ENCODE peak calls at places on chromosomes 6 and 20, in five cellular contexts. P is dorsolateral prefrontal cortex, L is GM23338, R is IMR-90, D is tibial artery. E is an unnamed sample.

GRCh38 chr20:3648941-3649340 is 14.3 kb downstream of the GFRA4 start:
- DNase-seq in P (no peak), L (no peak), R (no peak), D (no peak), E (no peak)

GRCh38 chr6:84284428-84285033 is 57.1 kb upstream of the CEP162 start:
- DNase-seq in P (no peak), L (peak; percentile 63), R (peak; percentile 2), D (no peak), E (no peak)

GRCh38 chr6:709471-710056 is 16.6 kb upstream of the EXOC2 start:
- DNase-seq in P (no peak), L (no peak), R (no peak), D (no peak), E (no peak)

GRCh38 chr20:45037050-45037449 is 63.9 kb downstream of the KCNS1 start:
- DNase-seq in P (no peak), L (no peak), R (peak; percentile 63), D (peak; percentile 30), E (peak; percentile 63)

GRCh38 chr6:89146748-89147715 is 1.2 kb downstream of the PM20D2 start:
- DNase-seq in P (no peak), L (peak; percentile 70), R (peak; percentile 65), D (no peak), E (no peak)

GRCh38 chr6:42307141-42307470 is 89.4 kb upstream of the MRPS10 start:
- DNase-seq in P (no peak), L (no peak), R (no peak), D (no peak), E (no peak)

GRCh38 chr6:14520029-14520428 is 402.5 kb downstream of the CD83 start:
- DNase-seq in P (no peak), L (no peak), R (peak; percentile 38), D (no peak), E (no peak)

GRCh38 chr6:27098956-27099355 is 148.5 kb upstream of the PRSS16 start:
- DNase-seq in P (no peak), L (no peak), R (no peak), D (no peak), E (no peak)

GRCh38 chr6:28978137-28978491 is 27.0 kb downstream of the ZNF311 start:
- DNase-seq in P (no peak), L (no peak), R (no peak), D (no peak), E (no peak)

GRCh38 chr6:18330548-18331066 is 56.5 kb upstream of the RNF144B start:
- DNase-seq in P (no peak), L (no peak), R (no peak), D (no peak), E (no peak)

GRCh38 chr6:31037169-31037568 is 26.9 kb downstream of the MUC22 start:
- DNase-seq in P (no peak), L (no peak), R (no peak), D (peak; percentile 24), E (no peak)

DNA sequence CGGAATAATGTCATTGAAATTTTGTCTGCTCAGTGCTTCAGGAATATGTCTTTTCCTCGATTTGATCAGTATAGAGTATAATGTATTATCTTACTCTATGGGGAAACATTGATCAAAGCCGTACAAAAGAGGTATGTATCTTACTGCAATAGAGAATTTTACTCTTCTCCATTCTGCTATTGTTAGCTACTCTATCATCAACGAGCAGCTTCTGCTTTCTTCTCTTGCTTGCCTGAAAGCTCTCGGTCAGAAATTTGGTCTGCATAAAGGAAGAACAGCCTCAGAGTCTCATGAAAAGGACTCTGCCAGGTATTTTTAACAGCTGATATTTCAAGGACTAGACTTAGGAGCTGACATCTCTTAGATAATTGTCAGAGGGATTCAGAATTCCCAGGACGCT is 545.8 kb upstream of the ARID1B start:
- DNase-seq in P (no peak), L (no peak), R (no peak), D (no peak), E (no peak)
- H3K4me3 ChIP-seq in P (no peak overlapping the region), L (no peak overlapping the region), R (no peak overlapping the region), D (no peak overlapping the region), E (no peak overlapping the region)

GRCh38 chr20:10668677-10669368 is 5.0 kb downstream of the JAG1 start:
- DNase-seq in P (no peak), L (no peak), R (no peak), D (no peak), E (no peak)

GRCh38 chr20:10669843-10670446 is 3.9 kb downstream of the JAG1 start:
- DNase-seq in P (no peak), L (no peak), R (no peak), D (no peak), E (no peak)

GRCh38 chr20:10671221-10671849 is 2.5 kb downstream of the JAG1 start:
- DNase-seq in P (peak; percentile 65), L (peak; percentile 85), R (peak; percentile 94), D (peak; percentile 94), E (peak; percentile 67)

GRCh38 chr20:10671850-10672578 is 1.8 kb downstream of the JAG1 start:
- DNase-seq in P (no peak), L (peak; percentile 72), R (peak; percentile 46), D (peak; percentile 88), E (no peak)

DNA sequence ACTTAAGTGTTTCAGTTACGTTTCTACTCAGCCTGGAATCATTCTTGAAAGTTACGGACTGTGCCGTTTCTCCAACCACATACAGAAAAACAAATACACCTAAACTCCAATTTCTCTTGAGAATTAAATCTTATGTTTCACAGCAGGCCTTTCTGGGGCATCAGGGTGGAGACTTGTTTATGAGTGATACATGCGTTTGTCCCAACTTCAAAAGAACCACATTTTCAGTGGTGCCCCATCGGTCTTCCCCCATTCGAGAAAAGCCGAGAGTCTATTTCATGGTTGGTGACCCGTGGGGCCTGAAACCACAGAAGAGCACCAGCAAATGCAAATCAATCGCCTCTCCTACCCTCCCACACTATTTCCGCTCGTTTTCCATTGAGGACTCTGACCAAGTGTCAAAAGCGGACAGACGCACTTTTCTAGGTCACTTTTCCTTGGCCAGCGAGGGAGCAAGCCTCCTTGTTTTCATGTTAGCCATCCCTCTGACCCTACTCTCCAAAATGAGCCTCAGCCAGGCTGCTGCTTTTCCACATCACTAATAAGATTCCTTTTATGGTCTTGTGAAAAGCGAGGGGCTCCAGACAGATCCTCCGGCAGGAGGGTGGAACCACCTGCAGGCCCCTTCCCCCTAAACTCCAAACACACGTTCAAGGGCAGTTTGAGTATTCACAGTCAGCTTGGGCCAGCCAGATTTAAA is 3.1 kb downstream of the JAG1 start:
- DNase-seq in P (no peak), L (no peak), R (peak; percentile 30), D (no peak), E (no peak)
- H3K4me3 ChIP-seq in P (peak overlapping the region; percentile 79), L (peak overlapping the region; percentile 92), R (peak overlapping the region; percentile 93), D (peak overlapping the region; percentile 88), E (peak overlapping the region; percentile 90)

DNA sequence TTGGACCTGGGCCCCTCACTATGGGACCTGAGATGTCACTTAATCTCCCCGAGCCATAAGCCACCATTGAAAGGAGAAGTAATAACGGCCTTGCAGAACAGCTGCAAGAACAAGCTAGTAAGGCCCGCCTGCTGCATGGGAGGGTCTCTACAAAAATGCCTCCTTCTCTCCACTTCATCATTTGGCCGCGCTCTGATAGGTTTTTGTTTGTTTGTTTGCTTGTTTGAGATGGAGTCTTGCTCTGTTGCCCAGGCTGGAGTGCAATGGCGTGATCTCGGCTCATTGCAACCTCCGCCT is 69.0 kb downstream of the RAB44 start:
- DNase-seq in P (no peak), L (no peak), R (no peak), D (no peak), E (no peak)
- H3K4me3 ChIP-seq in P (no peak overlapping the region), L (no peak overlapping the region), R (no peak overlapping the region), D (no peak overlapping the region), E (no peak overlapping the region)

DNA sequence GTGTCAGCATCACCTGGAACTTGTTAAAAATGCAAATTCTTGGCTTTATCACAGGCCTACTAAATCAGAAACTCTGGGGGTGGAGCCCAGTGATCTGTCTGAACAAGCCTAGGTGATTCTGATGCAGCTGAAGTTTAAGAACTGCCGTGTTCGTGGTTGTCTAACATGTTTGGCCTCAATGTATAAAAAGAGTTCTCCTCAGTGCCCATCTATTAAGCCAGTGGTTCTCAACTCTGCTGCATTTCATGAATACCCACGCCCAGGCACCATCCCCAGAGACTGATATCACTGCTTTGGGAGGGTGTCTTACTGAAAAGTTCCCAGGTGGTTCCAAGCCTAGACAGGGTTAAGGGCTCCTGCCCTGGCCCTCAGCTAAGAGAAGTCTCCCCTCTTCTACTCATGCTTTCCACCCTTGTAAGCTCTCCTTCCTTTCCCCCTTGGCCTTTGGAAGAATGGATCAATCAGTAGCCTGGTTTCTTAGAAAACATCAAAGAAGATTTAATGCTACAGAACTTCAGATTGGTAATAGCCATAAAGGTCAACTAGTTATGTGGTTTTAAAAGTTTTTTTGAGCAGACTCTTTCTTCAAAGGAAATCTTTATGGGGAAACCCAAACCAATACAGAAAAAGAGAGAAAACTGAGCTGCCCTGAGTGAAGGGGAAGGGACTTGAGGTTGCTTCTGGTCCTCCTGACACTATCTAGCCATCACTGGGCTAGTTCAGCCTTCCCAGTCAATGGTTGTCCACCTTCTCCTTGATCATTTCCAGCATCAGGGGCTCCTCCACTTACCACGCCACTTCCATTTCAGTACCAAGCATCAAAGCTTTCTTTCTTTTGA is 38.9 kb upstream of the TNFAIP3 start:
- DNase-seq in P (no peak), L (no peak), R (no peak), D (no peak), E (no peak)
- H3K4me3 ChIP-seq in P (no peak overlapping the region), L (no peak overlapping the region), R (no peak overlapping the region), D (no peak overlapping the region), E (no peak overlapping the region)

GRCh38 chr20:38674178-38675133 is 49.8 kb upstream of the SLC32A1 start:
- DNase-seq in P (peak; percentile 74), L (peak; percentile 79), R (peak; percentile 47), D (no peak), E (no peak)
- H3K4me3 ChIP-seq in P (peak overlapping the region; percentile 71), L (peak overlapping the region; percentile 88), R (peak overlapping the region; percentile 62), D (peak overlapping the region; percentile 47), E (peak overlapping the region; percentile 50)

GRCh38 chr6:146893690-146894089 is 294.9 kb downstream of the ADGB start:
- DNase-seq in P (no peak), L (no peak), R (no peak), D (no peak), E (no peak)
- H3K4me3 ChIP-seq in P (no peak overlapping the region), L (no peak overlapping the region), R (no peak overlapping the region), D (no peak overlapping the region), E (no peak overlapping the region)

DNA sequence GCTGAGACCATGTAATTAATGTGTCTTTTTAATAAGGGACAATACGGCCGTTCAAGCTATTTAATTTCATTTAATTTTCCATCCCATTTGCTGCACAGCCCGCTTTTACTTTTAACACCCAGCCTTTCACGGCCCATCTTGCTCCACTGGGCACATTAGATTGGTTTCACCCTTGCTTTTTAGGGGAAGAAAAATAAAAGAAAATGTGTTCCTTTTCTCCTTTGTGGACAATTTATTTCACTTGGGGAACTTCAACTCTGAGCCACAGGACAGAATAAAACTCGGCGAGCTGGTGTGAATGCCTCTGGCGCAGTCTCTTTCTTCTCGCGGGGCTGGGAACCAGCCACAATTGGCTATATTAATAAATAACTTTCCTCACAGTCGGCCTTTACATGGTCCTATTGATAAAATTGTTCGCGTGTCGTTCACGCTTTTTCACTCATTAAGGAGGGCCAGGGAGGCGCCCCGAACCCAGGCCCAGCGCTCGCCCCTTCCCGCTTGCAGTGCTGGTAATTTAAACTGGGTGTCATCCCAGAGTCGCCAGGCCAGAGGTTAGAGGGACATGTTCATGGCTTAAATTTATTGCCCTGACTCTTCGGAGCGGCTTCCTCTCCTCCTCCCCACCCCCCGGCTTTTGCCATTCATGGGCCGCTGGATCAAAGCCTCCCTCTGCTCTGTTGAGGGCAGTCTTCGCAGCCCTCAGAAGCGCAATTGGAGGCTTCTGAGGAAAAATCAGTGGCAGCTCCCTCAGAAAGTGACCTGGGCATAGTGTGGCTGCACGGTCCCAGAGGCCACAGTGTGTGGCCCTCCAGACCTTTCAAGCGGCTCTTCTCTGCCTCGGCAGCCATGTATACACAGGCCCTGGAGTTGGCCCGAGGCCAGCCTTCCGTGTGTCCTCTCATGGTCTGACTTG is 2.2 kb upstream of the PRDM13 start:
- DNase-seq in P (no peak), L (peak; percentile 61), R (no peak), D (no peak), E (no peak)
- H3K4me3 ChIP-seq in P (peak overlapping the region; percentile 48), L (peak overlapping the region; percentile 54), R (no peak overlapping the region), D (peak overlapping the region; percentile 35), E (peak overlapping the region; percentile 63)